ENCODE peak calls at places on chromosomes 2 and 18, in six cellular contexts. Q is adrenal gland, O is GM12878, G is ovary, D is sigmoid colon, A is A549. R is an unnamed sample.

GRCh38 chr2:149084924-149085795 is 46.7 kb downstream of the LYPD6B start:
- DNase-seq in D (no peak), A (no peak), O (no peak), Q (no peak), G (no peak), R (no peak)

GRCh38 chr2:43331428-43331827 is 105.0 kb upstream of the ZFP36L2 start:
- DNase-seq in A (no peak), O (no peak), Q (no peak), D (no peak), G (no peak), R (no peak)

GRCh38 chr2:12456293-12457151 is 260.2 kb upstream of the TRIB2 start:
- DNase-seq in O (peak; percentile 3), D (peak; percentile 97), Q (peak; percentile 99), A (peak; percentile 26), G (peak; percentile 81), R (peak; percentile 83)

GRCh38 chr2:98436734-98437133 is 7.9 kb upstream of the INPP4A start:
- DNase-seq in A (no peak), D (no peak), G (no peak), O (no peak), Q (no peak), R (no peak)

GRCh38 chr2:85585781-85586105 is 1.5 kb downstream of the VAMP5 start:
- DNase-seq in A (no peak), G (no peak), Q (no peak), O (no peak), D (no peak), R (no peak)

GRCh38 chr2:20619624-20620024 is 31.3 kb downstream of the HS1BP3 start:
- DNase-seq in O (no peak), D (peak; percentile 71), G (peak; percentile 39), A (no peak), Q (peak; percentile 77), R (no peak)

GRCh38 chr2:69149631-69150215 is 136.7 kb downstream of the ANTXR1 start:
- DNase-seq in Q (peak; percentile 69), D (peak; percentile 84), A (peak; percentile 16), G (peak; percentile 75), O (no peak), R (peak; percentile 48)

GRCh38 chr18:48790226-48790863 is 160.4 kb downstream of the SMAD7 start:
- DNase-seq in G (peak; percentile 55), A (no peak), O (no peak), D (peak; percentile 76), Q (peak; percentile 91), R (peak; percentile 44)

GRCh38 chr2:215839309-215839708 is 174.0 kb downstream of the MREG start:
- DNase-seq in O (no peak), G (no peak), Q (no peak), A (no peak), D (no peak), R (no peak)

GRCh38 chr2:3430211-3430610 is 50.7 kb downstream of the TRAPPC12 start:
- DNase-seq in O (no peak), D (no peak), Q (no peak), A (no peak), G (no peak), R (no peak)

GRCh38 chr2:227308784-227309183 is 16.3 kb upstream of the MFF start:
- DNase-seq in A (no peak), Q (no peak), D (no peak), G (no peak), O (no peak), R (no peak)

GRCh38 chr2:189997016-189997415 is 65.5 kb downstream of the MSTN start:
- DNase-seq in O (no peak), D (no peak), Q (no peak), G (no peak), A (no peak), R (no peak)

GRCh38 chr18:55552498-55553189 is 35.3 kb downstream of the TCF4 start:
- DNase-seq in O (no peak), G (no peak), Q (no peak), D (no peak), A (no peak), R (no peak)

GRCh38 chr18:23871410-23871809 is 143.1 kb upstream of the TTC39C start:
- DNase-seq in G (no peak), Q (no peak), D (no peak), A (no peak), O (peak; percentile 21), R (no peak)

GRCh38 chr2:3324404-3325281 is 53.0 kb downstream of the EIPR1 start:
- DNase-seq in A (no peak), Q (no peak), D (peak; percentile 45), O (no peak), G (no peak), R (no peak)

GRCh38 chr18:79797518-79798345 is at the start of gene KCNG2:
- DNase-seq in G (no peak), D (peak; percentile 44), A (no peak), O (no peak), Q (no peak), R (no peak)

GRCh38 chr2:96514521-96514920 is 9.4 kb upstream of the NEURL3 start:
- DNase-seq in A (no peak), O (no peak), G (no peak), D (no peak), Q (no peak), R (no peak)

GRCh38 chr18:79156330-79156729 is 87.1 kb downstream of the ATP9B start:
- DNase-seq in Q (no peak), D (no peak), G (no peak), O (no peak), A (no peak), R (no peak)

GRCh38 chr18:36942264-36942663 is 113.3 kb downstream of the KIAA1328 start:
- DNase-seq in A (peak; percentile 2), G (no peak), O (no peak), Q (no peak), D (no peak), R (no peak)

GRCh38 chr2:192544371-192544955 is 349.7 kb upstream of the TMEFF2 start:
- DNase-seq in O (no peak), Q (no peak), A (no peak), G (no peak), D (no peak), R (no peak)

GRCh38 chr2:134457765-134458202 is 203.9 kb downstream of the MGAT5 start:
- DNase-seq in O (no peak), D (no peak), G (no peak), Q (no peak), A (no peak), R (no peak)

GRCh38 chr2:160574472-160575140 is 81.0 kb upstream of the RBMS1 start:
- DNase-seq in D (no peak), G (no peak), A (no peak), Q (no peak), O (no peak), R (no peak)

GRCh38 chr18:12765127-12765526 is 62.3 kb downstream of the PSMG2 start:
- DNase-seq in O (no peak), A (no peak), Q (no peak), D (no peak), G (no peak), R (no peak)

GRCh38 chr2:142930835-142931398 is 53.5 kb downstream of the KYNU start:
- DNase-seq in G (no peak), Q (no peak), A (no peak), O (no peak), D (no peak), R (no peak)

GRCh38 chr2:232997749-232998665 is 15.0 kb downstream of the NGEF start:
- DNase-seq in O (no peak), D (peak; percentile 52), Q (no peak), G (no peak), A (no peak), R (no peak)

GRCh38 chr18:55136864-55137263 is 177.6 kb upstream of the CCDC68 start:
- DNase-seq in D (no peak), A (no peak), O (no peak), Q (no peak), G (no peak), R (no peak)

GRCh38 chr2:125553768-125554167 is 1102.2 kb upstream of the GYPC start:
- DNase-seq in Q (no peak), G (no peak), O (no peak), D (no peak), A (no peak), R (no peak)

DNA sequence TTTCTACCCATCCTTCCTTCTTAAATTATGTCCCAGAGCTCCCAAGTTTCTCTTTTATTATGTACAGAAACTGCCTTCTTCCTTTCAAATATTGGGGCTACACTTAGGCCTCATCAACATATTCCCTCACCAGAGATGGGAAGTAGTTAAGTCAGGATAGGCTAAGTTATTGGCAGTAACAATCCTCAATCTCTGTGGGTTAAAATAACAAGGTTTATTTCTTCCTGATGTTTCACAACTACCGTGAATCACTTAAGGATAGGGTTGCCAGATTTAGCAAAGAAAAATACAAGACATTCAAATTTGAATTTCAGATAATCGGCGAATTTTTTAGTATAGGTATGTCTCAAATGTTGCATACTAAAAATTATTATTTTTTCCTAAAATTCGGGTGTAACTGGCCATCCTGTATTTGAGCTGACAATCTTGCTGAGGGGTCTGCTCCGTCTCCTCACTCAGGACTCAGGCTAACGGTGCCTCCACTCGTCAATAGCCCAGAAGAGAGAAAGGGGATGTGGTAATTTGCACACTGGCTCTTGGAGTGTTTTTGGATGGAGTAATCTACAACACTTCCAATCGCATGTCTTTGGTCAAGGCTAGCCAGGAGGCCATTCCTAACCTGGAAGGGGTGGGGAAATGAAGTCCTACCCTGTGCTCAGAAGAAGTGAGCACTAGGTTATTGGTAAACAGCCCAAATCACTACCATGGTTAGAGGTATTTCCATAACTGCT is 91.7 kb downstream of the ACTR3 start:
- DNase-seq in D (no peak), O (no peak), G (no peak), A (no peak), Q (no peak), R (no peak)
- H3K4me3 ChIP-seq in D (no peak overlapping the region), O (no peak overlapping the region), G (no peak overlapping the region), A (no peak overlapping the region), Q (no peak overlapping the region), R (no peak overlapping the region)

DNA sequence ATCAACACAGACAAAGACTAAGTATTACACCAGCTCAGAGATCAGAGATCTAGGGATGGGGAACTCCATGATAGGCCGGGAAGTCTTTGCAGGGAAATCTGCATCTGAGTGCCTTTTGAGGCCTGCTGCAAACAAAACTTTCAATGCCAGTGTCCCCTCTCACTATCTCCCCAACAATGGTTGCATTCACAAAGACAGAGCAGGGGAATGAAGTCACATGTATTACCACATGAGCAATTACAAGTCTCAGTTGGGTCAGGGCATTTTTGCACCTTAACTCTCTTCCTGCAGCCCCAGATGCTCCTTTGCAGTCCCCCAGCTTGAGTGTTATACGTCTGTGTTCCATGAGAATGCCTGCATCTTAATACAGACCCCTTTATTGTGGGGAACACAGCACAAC is 1.8 kb upstream of the RNF144A start:
- DNase-seq in O (no peak), G (no peak), Q (no peak), A (no peak), D (no peak), R (no peak)
- TF ChIP-seq POLR2A in O (no peak), G (no peak), Q (no peak), A (no peak), D (no peak), R (no peak)

GRCh38 chr2:163119964-163120363 is 281.4 kb upstream of the KCNH7 start:
- DNase-seq in O (no peak), G (peak; percentile 6), Q (no peak), D (no peak), A (no peak), R (no peak)
- H3K4me1 ChIP-seq in O (no peaks in the 10 kb centered on the region), G (no peaks in the 10 kb centered on the region), Q (no peaks in the 10 kb centered on the region), D (no peaks in the 10 kb centered on the region), A (no peaks in the 10 kb centered on the region), R (no peaks in the 10 kb centered on the region)

DNA sequence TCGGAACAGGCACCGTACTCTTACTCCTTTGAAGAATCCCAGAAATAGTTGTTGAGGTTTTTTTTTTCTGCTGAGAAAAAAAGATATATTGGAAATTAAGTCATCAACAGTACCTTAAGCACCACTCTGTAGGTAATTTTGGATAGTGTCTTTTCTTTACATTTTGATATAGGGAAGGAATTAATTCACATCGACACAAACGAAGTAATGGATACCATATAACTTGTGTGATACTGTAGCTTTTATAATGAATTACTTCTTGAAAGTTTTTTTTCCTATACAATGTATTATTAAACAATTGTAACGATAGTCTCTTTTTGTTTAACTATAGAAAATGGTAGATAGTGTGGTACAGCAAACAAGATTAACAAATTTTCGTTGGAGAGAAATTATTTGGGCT is 1.5 kb upstream of the IKZF2 start:
- DNase-seq in G (no peak), Q (no peak), O (no peak), A (no peak), D (no peak), R (no peak)
- H3K4me3 ChIP-seq in G (no peak overlapping the region), Q (peak overlapping the region; percentile 92), O (peak overlapping the region; percentile 85), A (no peak overlapping the region), D (peak overlapping the region; percentile 76), R (peak overlapping the region; percentile 90)

R was measured in tibial nerve.